ENCODE peak calls at places on chromosomes 7 and 10, in ten cellular contexts. Y, R, T, I, A, U, G, Z, N and M are unnamed samples. For H3K36me3, the result is how much of the 10 kb centered on the place peaks cover.

GRCh38 chr10:74114041-74114448 is 36.6 kb downstream of the AP3M1 start:
- DNase-seq in Z (no peak), T (no peak), I (no peak), N (no peak), G (no peak), R (no peak), Y (no peak), A (no peak), U (no peak), M (no peak)

GRCh38 chr7:151727579-151728285 is 149.2 kb downstream of the PRKAG2 start:
- DNase-seq in Y (peak), R (no peak), T (peak), A (peak), Z (peak), N (peak), U (peak), I (peak), G (peak), M (peak)

GRCh38 chr10:73076361-73077183 is 20.1 kb downstream of the P4HA1 start:
- DNase-seq in A (peak), R (peak), Z (peak), T (no peak), G (peak), N (no peak), I (no peak), U (no peak), Y (peak), M (peak)

GRCh38 chr10:104256335-104257080 is 1.8 kb downstream of the GSTO1 start:
- DNase-seq in T (no peak), A (peak), I (no peak), U (no peak), Y (no peak), G (peak), R (no peak), Z (no peak), N (no peak), M (no peak)

GRCh38 chr7:34066968-34067367 is 161.6 kb downstream of the BMPER start:
- DNase-seq in U (no peak), N (no peak), G (no peak), T (no peak), Z (no peak), A (peak), R (no peak), Y (no peak), I (no peak), M (no peak)

GRCh38 chr10:110426294-110427153 is 71.2 kb upstream of the DUSP5 start:
- DNase-seq in A (no peak), U (no peak), Z (peak), Y (no peak), R (peak), G (peak), N (peak), T (no peak), I (no peak), M (peak)

GRCh38 chr7:115707684-115708341 is 322.8 kb downstream of the TFEC start:
- DNase-seq in I (no peak), G (peak), A (no peak), Y (no peak), Z (no peak), N (no peak), T (no peak), R (no peak), U (no peak), M (no peak)

GRCh38 chr7:111561909-111562732 is at the start of gene IMMP2L:
- DNase-seq in T (peak), Y (peak), G (peak), R (peak), N (peak), A (peak), Z (peak), U (peak), I (peak), M (peak)

GRCh38 chr7:114426380-114426779 is 11.8 kb downstream of the FOXP2 start:
- DNase-seq in R (no peak), Z (no peak), Y (no peak), T (no peak), I (no peak), U (no peak), G (no peak), A (no peak), N (no peak), M (no peak)

GRCh38 chr7:18570890-18571478 is 75.4 kb downstream of the HDAC9 start:
- DNase-seq in R (peak), N (no peak), I (no peak), U (no peak), T (no peak), G (peak), Y (no peak), A (peak), Z (peak), M (peak)

GRCh38 chr7:94514140-94514889 is 4.7 kb downstream of the CASD1 start:
- DNase-seq in I (no peak), R (no peak), Z (no peak), Y (no peak), T (no peak), A (no peak), G (no peak), N (no peak), U (no peak), M (no peak)

GRCh38 chr7:43077732-43078391 is 34.6 kb upstream of the HECW1 start:
- DNase-seq in A (no peak), Z (peak), Y (no peak), T (no peak), I (no peak), R (no peak), U (no peak), N (no peak), G (peak), M (peak)

GRCh38 chr10:88946965-88947590 is 5.5 kb downstream of the ACTA2 start:
- DNase-seq in A (no peak), R (no peak), T (no peak), G (peak), Z (peak), N (no peak), I (no peak), Y (no peak), U (no peak), M (no peak)

GRCh38 chr7:80147543-80148376 is 13.1 kb downstream of the GNAI1 start:
- DNase-seq in R (no peak), T (no peak), N (no peak), Y (no peak), Z (peak), U (no peak), I (no peak), A (peak), G (peak), M (peak)

GRCh38 chr10:98446121-98446655 is 547 bp downstream of the HPS1 start:
- DNase-seq in R (no peak), N (no peak), G (peak), U (peak), Y (peak), I (peak), T (peak), Z (peak), A (peak), M (no peak)

GRCh38 chr7:136652635-136653370 is 215.6 kb upstream of the CHRM2 start:
- DNase-seq in Z (peak), N (no peak), A (no peak), T (no peak), I (no peak), G (peak), U (no peak), R (no peak), Y (no peak), M (peak)

GRCh38 chr7:101308245-101309085 is 13.1 kb downstream of the IFT22 start:
- DNase-seq in Z (peak), Y (peak), R (no peak), G (peak), T (peak), N (peak), I (peak), U (no peak), A (peak), M (peak)

GRCh38 chr7:34672430-34672829 is 14.4 kb downstream of the NPSR1 start:
- DNase-seq in Y (no peak), R (no peak), T (no peak), U (no peak), Z (peak), G (peak), I (no peak), N (no peak), A (peak), M (no peak)

GRCh38 chr10:75281980-75282379 is 46.2 kb upstream of the COMTD1 start:
- DNase-seq in I (no peak), U (no peak), Y (no peak), R (no peak), T (no peak), N (no peak), G (no peak), Z (no peak), A (peak), M (no peak)

GRCh38 chr7:144632724-144633123 is 203.1 kb downstream of the TPK1 start:
- DNase-seq in R (no peak), A (no peak), T (no peak), Y (no peak), I (no peak), N (no peak), Z (no peak), U (no peak), G (no peak), M (no peak)

GRCh38 chr10:76885815-76886214 is 751.8 kb downstream of the KCNMA1 start:
- DNase-seq in I (no peak), Z (peak), T (no peak), U (peak), A (no peak), N (no peak), Y (no peak), G (peak), R (no peak), M (no peak)

GRCh38 chr7:44639701-44640321 is 33.4 kb downstream of the OGDH start:
- DNase-seq in R (no peak), Z (peak), Y (no peak), N (no peak), U (no peak), I (no peak), A (peak), G (peak), T (no peak), M (peak)

GRCh38 chr10:73840056-73840402 is 28.6 kb upstream of the NDST2 start:
- DNase-seq in R (no peak), Z (no peak), U (no peak), T (no peak), G (no peak), N (no peak), I (no peak), A (no peak), Y (no peak), M (no peak)

GRCh38 chr10:62422068-62422590 is 48.0 kb downstream of the ZNF365 start:
- DNase-seq in Y (no peak), N (no peak), R (no peak), A (peak), Z (peak), G (peak), U (no peak), I (no peak), T (no peak), M (peak)

GRCh38 chr10:25849971-25850370 is 84.1 kb upstream of the MYO3A start:
- DNase-seq in U (no peak), Y (no peak), A (no peak), N (no peak), G (peak), R (no peak), Z (peak), T (no peak), I (no peak), M (no peak)

GRCh38 chr7:18896343-18896975 is 221.0 kb downstream of the TWIST1 start:
- DNase-seq in A (no peak), T (no peak), N (no peak), Z (peak), U (no peak), G (peak), R (no peak), Y (no peak), I (no peak), M (no peak)

GRCh38 chr7:41003031-41003925 is 699.6 kb downstream of the INHBA start:
- DNase-seq in A (peak), Y (peak), T (no peak), N (no peak), U (peak), I (peak), R (peak), G (peak), Z (no peak), M (peak)

GRCh38 chr7:1662101-1662500 is 8.0 kb upstream of the ELFN1 start:
- DNase-seq in I (peak), N (peak), A (no peak), G (no peak), Z (no peak), T (no peak), R (no peak), Y (no peak), U (no peak), M (no peak)

GRCh38 chr10:35598379-35598778 is 6.8 kb upstream of the GJD4 start:
- DNase-seq in G (no peak), N (no peak), R (no peak), Z (no peak), T (no peak), I (no peak), Y (no peak), U (no peak), A (no peak), M (no peak)

GRCh38 chr10:119131512-119132240 is 27.8 kb downstream of the DENND10 start:
- DNase-seq in G (no peak), T (no peak), R (peak), Z (no peak), U (no peak), A (no peak), N (no peak), I (no peak), Y (no peak), M (no peak)

GRCh38 chr10:28532223-28532508 is 752 bp upstream of the WAC start:
- DNase-seq in N (no peak), R (no peak), Z (no peak), T (no peak), I (no peak), Y (no peak), G (peak), A (no peak), U (no peak), M (no peak)

GRCh38 chr7:73577627-73578341 is 595 bp downstream of the TBL2 start:
- DNase-seq in T (no peak), A (no peak), I (peak), R (no peak), U (no peak), Y (peak), Z (no peak), N (peak), G (no peak), M (no peak)

GRCh38 chr10:110659558-110659957 is 15.4 kb downstream of the RBM20 start:
- DNase-seq in R (no peak), I (no peak), Y (no peak), A (no peak), T (no peak), N (no peak), U (no peak), G (no peak), Z (no peak), M (no peak)

GRCh38 chr7:13257661-13258060 is 570.2 kb downstream of the ARL4A start:
- DNase-seq in G (peak), Z (peak), I (no peak), N (no peak), A (no peak), T (no peak), R (no peak), Y (no peak), U (no peak), M (peak)

DNA sequence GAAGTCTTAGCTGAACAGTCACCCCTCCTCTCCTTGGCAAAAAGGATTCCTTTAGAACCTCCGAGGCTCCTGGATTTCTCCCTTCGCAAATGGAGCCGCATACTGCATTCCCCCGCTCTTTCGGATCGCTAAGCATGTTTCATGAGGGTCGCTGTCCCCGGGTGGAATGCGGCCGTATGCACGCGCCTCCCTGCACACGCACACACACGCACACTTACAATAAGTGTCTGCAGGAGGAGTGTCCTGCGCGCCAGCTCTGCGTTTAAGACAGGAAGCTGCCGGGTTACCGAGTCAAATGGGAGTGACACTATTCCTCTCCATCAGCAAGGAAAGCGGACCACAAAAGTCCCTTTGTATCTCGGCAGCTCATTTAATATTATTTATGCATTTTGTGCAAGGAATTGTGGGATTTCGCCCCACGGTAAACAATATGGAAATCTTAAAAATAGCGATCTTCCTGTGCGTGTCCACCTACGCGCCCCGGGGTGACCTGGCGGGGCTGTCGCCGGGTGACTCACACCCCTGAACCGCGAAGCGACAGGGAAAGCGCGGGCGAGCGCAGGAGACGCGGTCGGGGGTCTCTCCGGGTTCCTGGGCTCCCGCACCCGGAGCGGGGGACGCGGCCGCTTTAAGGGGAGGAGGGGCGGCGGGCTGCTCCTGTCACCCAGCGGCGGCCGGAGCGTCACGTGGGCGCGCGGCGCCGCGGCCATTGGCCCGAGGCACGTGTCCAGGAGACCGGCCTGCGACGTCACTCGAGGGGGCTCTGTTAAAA is 971 bp upstream of the EN2 start:
- DNase-seq in Y (peak), N (peak), Z (peak), I (no peak), R (no peak), T (no peak), G (peak), A (peak), U (peak), M (peak)
- TF ChIP-seq CTCF in Y (no peak), N (no peak), Z (no peak), I (no peak), R (no peak), T (no peak), G (no peak), A (no peak), U (no peak), M (no peak)

GRCh38 chr10:132134541-132135397 is 52.0 kb upstream of the DPYSL4 start:
- DNase-seq in Y (no peak), U (peak), I (peak), N (no peak), T (no peak), A (no peak), Z (no peak), G (no peak), R (no peak), M (no peak)

GRCh38 chr10:132136689-132137088 is 50.1 kb upstream of the DPYSL4 start:
- DNase-seq in Z (no peak), R (no peak), I (peak), Y (no peak), G (no peak), A (no peak), N (no peak), T (no peak), U (no peak), M (no peak)

GRCh38 chr10:132137111-132138072 is 49.4 kb upstream of the DPYSL4 start:
- DNase-seq in U (no peak), R (no peak), G (no peak), Y (no peak), Z (no peak), N (peak), I (peak), A (no peak), T (no peak), M (no peak)

GRCh38 chr10:132135398-132135872 is 51.3 kb upstream of the DPYSL4 start:
- DNase-seq in Z (no peak), Y (no peak), U (peak), N (peak), R (no peak), G (no peak), T (no peak), A (no peak), I (peak), M (no peak)

DNA sequence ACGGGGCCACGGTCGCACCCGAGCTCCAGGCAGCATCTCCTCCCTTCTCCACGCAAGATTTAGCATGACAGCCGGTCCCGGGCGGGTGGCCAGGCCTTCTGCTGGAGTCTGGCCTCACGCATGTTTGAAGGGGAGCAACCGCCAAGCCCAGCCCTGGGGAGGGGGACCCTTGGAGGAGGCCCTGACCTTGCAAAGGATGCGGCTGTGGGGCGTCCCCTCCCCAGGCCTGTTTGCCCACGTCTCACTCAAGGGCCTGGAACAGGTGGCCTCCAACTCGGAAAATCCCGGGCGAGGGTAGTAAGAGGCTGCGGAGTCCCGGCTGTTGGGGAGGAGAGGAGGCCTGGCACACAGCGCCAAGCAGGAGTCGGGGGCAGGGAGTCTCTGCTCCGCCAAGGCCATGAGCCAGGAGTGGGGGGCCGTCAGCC is 50.6 kb upstream of the DPYSL4 start:
- DNase-seq in N (peak), A (no peak), I (peak), U (peak), Z (no peak), R (no peak), G (no peak), T (no peak), Y (no peak), M (no peak)
- H3K36me3 ChIP-seq in N (under half), A (under half), I (under half), U (under half), Z (under half), R (under half), G (under half), T (under half), Y (under half), M (under half)

GRCh38 chr10:91198781-91199180 is 21.7 kb upstream of the PCGF5 start:
- DNase-seq in A (peak), G (peak), R (peak), T (no peak), N (no peak), Z (no peak), I (no peak), U (no peak), Y (no peak), M (peak)
- H3K4me3 ChIP-seq in A (no peak), G (no peak), R (no peak), T (no peak), N (peak), Z (no peak), I (no peak), U (no peak), Y (no peak), M (no peak)

GRCh38 chr7:105438847-105439173 is 50.1 kb upstream of the SRPK2 start:
- DNase-seq in R (no peak), A (no peak), Z (no peak), U (no peak), T (no peak), I (no peak), N (no peak), G (no peak), Y (no peak), M (no peak)

GRCh38 chr7:105444342-105444938 is 55.7 kb upstream of the SRPK2 start:
- DNase-seq in A (no peak), R (no peak), G (no peak), I (no peak), T (no peak), Z (no peak), N (no peak), Y (no peak), U (no peak), M (no peak)

GRCh38 chr7:105438254-105438653 is 49.5 kb upstream of the SRPK2 start:
- DNase-seq in R (no peak), Z (no peak), A (no peak), I (no peak), T (no peak), G (no peak), U (no peak), Y (no peak), N (no peak), M (no peak)

GRCh38 chr7:105439174-105439893 is 50.6 kb upstream of the SRPK2 start:
- DNase-seq in R (no peak), N (no peak), A (peak), Y (peak), U (no peak), G (peak), Z (peak), I (no peak), T (no peak), M (peak)
- TF ChIP-seq CTCF in R (no peak), N (no peak), A (no peak), Y (peak), U (no peak), G (no peak), Z (peak), I (no peak), T (no peak), M (peak)

GRCh38 chr7:98994046-98994944 is 116.0 kb downstream of the TRRAP start:
- DNase-seq in A (no peak), R (no peak), U (no peak), G (no peak), T (no peak), Z (no peak), N (no peak), Y (no peak), I (no peak), M (no peak)
- H3K36me3 ChIP-seq in A (under half), R (half or more), U (half or more), G (under half), T (under half), Z (half or more), N (half or more), Y (half or more), I (half or more), M (under half)

DNA sequence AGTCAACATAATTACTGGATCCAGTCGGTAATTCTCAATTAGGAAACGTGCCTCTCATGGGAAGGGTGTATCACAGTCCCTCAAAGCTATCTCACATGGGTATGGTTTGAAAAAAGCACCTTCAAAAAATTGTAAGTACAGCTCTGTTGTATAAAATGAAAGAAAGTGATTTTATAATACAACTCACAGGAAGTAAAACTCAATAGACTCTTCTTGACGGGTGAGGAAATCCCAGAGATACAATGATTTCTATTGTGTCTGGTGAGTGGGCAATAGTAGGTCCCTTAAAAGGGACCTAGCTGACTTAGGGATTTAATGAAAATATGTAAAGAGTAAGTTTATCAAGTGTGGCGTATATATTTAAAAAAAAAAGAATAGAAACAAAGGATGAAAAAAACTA is 27.0 kb downstream of the TASOR2 start:
- DNase-seq in Y (no peak), R (no peak), G (no peak), Z (no peak), I (no peak), N (no peak), A (peak), U (no peak), T (no peak), M (no peak)
- H3K4me3 ChIP-seq in Y (no peak), R (peak), G (no peak), Z (no peak), I (peak), N (peak), A (peak), U (peak), T (peak), M (no peak)